ENCODE peak calls at places on chromosome 16, in six cellular contexts. H is breast epithelium, E is B cell, D is testis, S is lower lobe of right lung, Q is cardiac muscle cell. T is an unnamed sample.

GRCh38 chr16:87823146-87823929 is 46.0 kb downstream of the SLC7A5 start:
- DNase-seq in D (no peak), H (no peak), E (no peak), S (no peak), Q (no peak), T (no peak)

GRCh38 chr16:29156511-29156910 is 171.7 kb downstream of the LAT start:
- DNase-seq in E (no peak), H (no peak), Q (no peak), D (no peak), S (no peak), T (no peak)

GRCh38 chr16:2365895-2366294 is 25.4 kb upstream of the ABCA3 start:
- DNase-seq in Q (no peak), D (peak; percentile 32), H (no peak), E (no peak), S (no peak), T (no peak)

GRCh38 chr16:72952404-72953301 is 95.3 kb downstream of the ZFHX3 start:
- DNase-seq in H (no peak), Q (no peak), D (no peak), S (no peak), E (no peak), T (no peak)

GRCh38 chr16:1351582-1352362 is at the start of the genes GNPTG and TSR3:
- DNase-seq in D (peak; percentile 77), E (peak; percentile 87), Q (peak; percentile 90), S (peak; percentile 91), H (peak; percentile 82), T (peak; percentile 98)

GRCh38 chr16:78211951-78212350 is 112.5 kb downstream of the WWOX start:
- DNase-seq in H (peak; percentile 76), E (no peak), D (no peak), S (peak; percentile 61), Q (no peak), T (no peak)

GRCh38 chr16:27639588-27640276 is 89.8 kb downstream of the KATNIP start:
- DNase-seq in Q (peak; percentile 72), E (no peak), D (peak; percentile 56), H (no peak), S (no peak), T (peak; percentile 63)

GRCh38 chr16:17149904-17150483 is 320.8 kb downstream of the XYLT1 start:
- DNase-seq in S (no peak), Q (peak; percentile 64), E (no peak), D (no peak), H (no peak), T (no peak)

GRCh38 chr16:46891910-46892309 is 7.7 kb downstream of the GPT2 start:
- DNase-seq in D (no peak), Q (no peak), S (no peak), H (no peak), E (no peak), T (no peak)

GRCh38 chr16:48504216-48504615 is 105.8 kb downstream of the N4BP1 start:
- DNase-seq in H (no peak), S (no peak), E (no peak), D (no peak), Q (no peak), T (no peak)

GRCh38 chr16:30667361-30667905 is 9.2 kb downstream of the FBRS start:
- DNase-seq in D (no peak), Q (no peak), H (no peak), S (no peak), E (no peak), T (no peak)

GRCh38 chr16:30668393-30668792 is 10.2 kb downstream of the FBRS start:
- DNase-seq in Q (no peak), S (no peak), H (no peak), D (no peak), E (no peak), T (no peak)

GRCh38 chr16:30666681-30667080 is 8.4 kb downstream of the FBRS start:
- DNase-seq in E (no peak), D (no peak), S (no peak), H (no peak), Q (no peak), T (no peak)

GRCh38 chr16:30669026-30670000 is 11.1 kb downstream of the FBRS start:
- DNase-seq in E (no peak), H (no peak), D (no peak), Q (no peak), S (no peak), T (no peak)

DNA sequence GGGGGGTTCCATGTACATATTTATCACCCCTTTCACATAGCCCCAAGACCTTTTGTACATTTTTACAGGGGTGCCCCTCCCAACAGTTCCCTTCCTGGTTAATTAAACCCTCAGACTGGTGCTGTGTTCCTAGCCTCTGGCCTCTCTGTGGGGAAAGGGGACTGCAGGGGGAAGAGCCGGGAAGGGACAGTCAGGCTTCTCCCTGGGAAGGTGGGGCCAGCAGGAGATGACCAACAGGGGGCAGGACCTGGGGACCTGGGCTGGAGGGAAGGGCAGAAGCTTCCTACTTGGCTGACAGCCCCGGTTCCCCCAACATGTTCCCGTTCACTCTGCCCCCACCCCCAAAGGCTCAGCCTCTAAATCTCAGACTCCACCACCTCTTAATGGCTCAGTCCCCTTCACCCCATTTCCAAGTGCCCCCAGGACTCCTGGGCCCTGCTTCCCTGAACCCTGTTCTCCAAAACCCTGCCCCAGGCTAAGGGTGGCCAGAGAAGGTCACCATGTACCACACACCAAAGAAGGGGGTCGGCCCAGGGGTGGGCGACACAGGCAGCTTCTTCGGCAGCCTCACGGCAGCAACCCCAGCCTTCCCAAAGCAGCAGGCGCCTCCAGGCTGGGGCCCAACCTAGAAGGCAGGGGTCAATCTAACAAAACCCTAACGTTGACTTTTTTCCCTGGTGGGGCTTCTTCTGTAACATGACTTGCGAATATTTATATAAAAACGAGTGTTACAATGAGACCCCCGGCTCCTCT is 12.0 kb downstream of the FBRS start:
- DNase-seq in E (no peak), D (no peak), S (no peak), H (no peak), Q (no peak), T (no peak)
- TF ChIP-seq CTCF in E (no peak), D (no peak), S (no peak), H (no peak), Q (no peak), T (no peak)

DNA sequence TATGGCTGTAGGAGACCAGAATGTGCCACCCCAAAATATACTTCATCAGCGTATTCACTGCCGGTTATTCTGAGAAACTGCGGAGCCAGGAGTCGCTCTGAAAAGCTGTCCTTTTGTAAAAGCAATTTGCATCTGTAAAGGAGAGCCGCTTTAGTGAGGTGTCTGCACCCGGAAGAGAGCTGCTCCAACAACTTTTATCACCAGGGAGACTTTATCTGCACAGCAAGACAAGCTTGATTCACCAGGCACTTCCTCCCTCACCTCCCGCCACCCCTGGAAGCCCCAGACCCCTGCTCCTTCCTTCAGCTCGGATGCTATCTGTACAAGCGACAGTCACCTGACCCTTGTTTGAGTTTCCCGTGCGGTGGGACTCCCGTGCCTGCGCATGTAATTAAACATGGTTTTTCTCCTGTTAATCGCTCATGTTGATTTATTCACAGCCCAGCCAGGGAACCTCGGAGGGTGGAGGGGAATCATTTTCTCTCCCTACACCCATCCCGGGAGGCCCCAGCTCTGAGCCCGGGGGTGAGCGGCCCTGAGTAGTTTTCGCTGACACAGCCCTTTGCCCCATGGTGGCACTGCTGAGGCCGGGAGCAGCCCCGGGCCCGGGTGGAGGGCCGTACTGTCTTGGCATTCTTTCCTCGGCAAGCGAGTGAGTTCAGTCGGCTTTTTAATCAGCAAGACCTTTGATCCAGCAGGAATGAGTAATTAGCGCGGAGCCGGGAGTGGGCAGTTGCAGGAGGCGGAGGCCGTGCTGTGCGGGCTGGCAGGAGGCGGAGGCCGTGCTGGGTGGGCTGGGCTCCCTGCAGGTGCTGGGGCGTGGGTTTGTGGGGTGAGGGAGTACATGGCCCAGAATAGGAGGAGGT is 222.7 kb upstream of the CIBAR2 start:
- DNase-seq in Q (peak; percentile 66), H (no peak), E (no peak), D (no peak), S (no peak), T (no peak)
- TF ChIP-seq CTCF in Q (peak; percentile 13), H (no peak), E (no peak), D (no peak), S (no peak), T (no peak)

DNA sequence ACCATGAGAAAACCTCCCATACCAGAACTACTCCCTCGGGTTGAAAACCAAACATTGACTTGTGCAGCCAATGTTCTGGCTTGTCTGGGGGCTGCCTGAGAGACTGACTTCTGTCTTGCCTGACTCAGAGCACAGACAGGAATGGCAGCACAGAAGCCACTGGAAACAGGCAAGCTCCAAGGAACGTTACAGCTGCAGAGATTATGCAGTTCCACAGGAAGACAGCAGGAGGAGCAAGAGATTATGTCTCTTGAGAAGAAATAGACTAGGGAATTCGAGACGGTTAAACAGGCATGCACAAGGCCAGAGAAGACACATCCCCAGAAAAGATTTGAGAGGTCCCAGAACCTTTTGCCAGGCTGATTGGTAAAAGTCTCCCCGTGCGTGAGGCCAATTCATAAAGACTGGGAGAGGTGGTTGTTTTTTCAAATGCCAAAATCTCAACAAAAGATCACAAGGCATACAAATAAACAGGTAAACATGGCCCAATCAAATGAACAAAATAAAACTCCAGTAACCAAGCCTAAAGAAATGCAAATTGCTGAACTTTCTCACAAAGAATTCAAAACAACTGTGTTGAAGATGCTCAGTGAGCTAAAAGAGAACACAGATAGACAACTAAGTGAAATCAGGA is 90.6 kb upstream of the CDH5 start:
- DNase-seq in S (no peak), E (no peak), Q (peak; percentile 68), D (peak; percentile 50), H (no peak), T (peak; percentile 43)
- TF ChIP-seq CTCF in S (peak; percentile 73), E (peak; percentile 23), Q (peak; percentile 86), D (peak; percentile 42), H (peak; percentile 60), T (peak; percentile 69)

GRCh38 chr16:55294129-55294528 is 29.9 kb upstream of the IRX6 start:
- DNase-seq in Q (no peak), H (no peak), S (no peak), E (no peak), D (no peak), T (no peak)
- TF ChIP-seq CTCF in Q (no peak), H (no peak), S (no peak), E (no peak), D (no peak), T (no peak)

DNA sequence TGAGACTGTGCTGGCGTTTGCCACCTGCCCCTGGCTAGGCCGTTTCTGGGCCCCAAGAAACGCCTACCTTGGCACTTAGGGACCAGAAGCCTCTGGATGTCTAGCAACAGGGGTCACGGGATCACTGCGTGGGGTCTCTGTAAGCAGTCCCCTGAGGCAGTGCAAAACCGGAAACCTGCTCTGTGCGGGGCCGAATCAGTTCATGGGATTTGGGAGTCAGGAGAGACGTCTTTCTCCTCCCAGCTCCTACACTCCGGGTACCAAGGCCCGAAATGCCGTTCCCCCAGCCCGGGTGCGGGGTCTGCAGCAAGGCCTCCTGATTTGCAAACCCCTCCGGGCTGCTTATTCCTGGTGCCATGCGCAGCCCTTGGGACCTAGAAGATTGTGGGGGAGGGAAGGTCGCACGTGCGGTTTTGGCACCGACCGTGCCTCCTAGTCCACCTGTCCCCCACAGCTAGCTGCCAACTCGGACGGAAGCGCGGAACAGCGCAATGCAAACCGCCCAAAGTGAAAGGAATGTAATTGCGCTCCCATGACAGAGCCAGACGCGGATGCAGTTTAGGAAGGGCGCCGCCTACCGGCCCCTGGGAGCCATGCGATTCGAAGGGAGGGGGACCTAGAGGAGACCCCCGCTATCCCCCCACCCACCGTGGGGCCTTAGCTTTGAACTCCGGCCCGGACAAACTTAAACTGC is 6.5 kb downstream of the IRX5 start:
- DNase-seq in H (peak; percentile 83), D (peak; percentile 59), S (peak; percentile 80), E (no peak), Q (peak; percentile 84), T (no peak)
- TF ChIP-seq CTCF in H (peak; percentile 82), D (peak; percentile 53), S (peak; percentile 51), E (no peak), Q (peak; percentile 76), T (no peak)

T was measured in GM12865.